ENCODE peak calls at places on chromosomes 4 and X, in four cellular contexts. J is stomach; Z is pancreas; U is CD8-positive, alpha-beta T cell. E is an unnamed sample.
A peak's percentile ranks its signal among the peaks of the same experiment; 100 is the strongest.

GRCh38 chrX:118360429-118361125 is 14.7 kb downstream of the WDR44 start:
- DNase-seq in Z (no peak), U (no peak), J (no peak), E (no peak)

GRCh38 chr4:95087657-95088455 is 330.1 kb downstream of the BMPR1B start:
- DNase-seq in U (no peak), J (no peak), Z (no peak), E (no peak)

GRCh38 chr4:41177016-41177415 is 37.3 kb downstream of the APBB2 start:
- DNase-seq in U (no peak), J (no peak), Z (no peak), E (no peak)

GRCh38 chr4:7358100-7358735 is 76.5 kb downstream of the PSAPL1 start:
- DNase-seq in U (no peak), J (peak; percentile 31), Z (no peak), E (peak; percentile 71)

GRCh38 chr4:10115271-10115656 is 1.3 kb downstream of the WDR1 start:
- DNase-seq in J (no peak), Z (no peak), U (no peak), E (no peak)

GRCh38 chrX:43899878-43900815 is 17.9 kb upstream of the MAOB start:
- DNase-seq in U (no peak), J (no peak), Z (no peak), E (no peak)

GRCh38 chr4:143587703-143588102 is 74.2 kb downstream of the SMARCA5 start:
- DNase-seq in U (no peak), Z (no peak), J (no peak), E (no peak)

GRCh38 chrX:68945603-68946228 is 116.9 kb downstream of the EFNB1 start:
- DNase-seq in J (no peak), Z (no peak), U (no peak), E (no peak)

GRCh38 chr4:150578745-150579470 is 3.0 kb upstream of the MAB21L2 start:
- DNase-seq in U (no peak), J (no peak), Z (no peak), E (no peak)

GRCh38 chr4:186204103-186204559 is 12.8 kb downstream of the CYP4V2 start:
- DNase-seq in U (peak; percentile 53), Z (no peak), J (peak; percentile 66), E (no peak)

GRCh38 chrX:40433160-40433559 is 147.6 kb upstream of the ATP6AP2 start:
- DNase-seq in Z (no peak), U (no peak), J (no peak), E (no peak)

GRCh38 chrX:133323450-133323849 is 91.8 kb downstream of the GPC4 start:
- DNase-seq in J (no peak), U (no peak), Z (no peak), E (no peak)

GRCh38 chrX:69538321-69538876 is 34.3 kb downstream of the NALF2 start:
- DNase-seq in Z (peak; percentile 60), J (peak; percentile 79), U (peak; percentile 58), E (peak; percentile 83)

GRCh38 chr4:131367441-131367840 is 1781.7 kb upstream of the PCDH10 start:
- DNase-seq in Z (no peak), J (no peak), U (no peak), E (no peak)

GRCh38 chr4:78811034-78811433 is 34.9 kb downstream of the BMP2K start:
- DNase-seq in U (no peak), Z (no peak), J (no peak), E (no peak)

GRCh38 chr4:10285028-10285427 is 168.4 kb upstream of the WDR1 start:
- DNase-seq in U (no peak), J (no peak), Z (no peak), E (no peak)

GRCh38 chr4:152779513-152780266 is at the start of the genes ARFIP1 and TIGD4:
- DNase-seq in J (peak; percentile 98), U (peak; percentile 89), Z (peak; percentile 99), E (peak; percentile 97)
- H3K4me1 ChIP-seq in J (peaks cover 51% of the 10 kb centered on the region), U (peaks cover 25% of the 10 kb centered on the region), Z (peaks cover 5% of the 10 kb centered on the region), E (peaks cover 45% of the 10 kb centered on the region)

GRCh38 chr4:155667538-155668511 is 1.2 kb downstream of the GUCY1A1 start:
- DNase-seq in Z (peak; percentile 22), U (no peak), J (no peak), E (peak; percentile 33)
- H3K4me1 ChIP-seq in Z (peaks cover 6% of the 10 kb centered on the region), U (no peaks in the 10 kb centered on the region), J (peaks cover 22% of the 10 kb centered on the region), E (peaks cover 7% of the 10 kb centered on the region)

GRCh38 chr4:2797188-2797544 is 4.3 kb downstream of the SH3BP2 start:
- DNase-seq in U (no peak), J (peak; percentile 25), Z (peak; percentile 26), E (no peak)

GRCh38 chr4:2796261-2797187 is 3.6 kb downstream of the SH3BP2 start:
- DNase-seq in Z (peak; percentile 96), U (no peak), J (peak; percentile 85), E (no peak)

GRCh38 chr4:2798399-2799301 is 5.8 kb downstream of the SH3BP2 start:
- DNase-seq in U (no peak), Z (peak; percentile 40), J (peak; percentile 73), E (peak; percentile 80)

GRCh38 chr4:2799444-2799911 is 6.6 kb downstream of the SH3BP2 start:
- DNase-seq in J (no peak), U (no peak), Z (peak; percentile 11), E (peak; percentile 23)

DNA sequence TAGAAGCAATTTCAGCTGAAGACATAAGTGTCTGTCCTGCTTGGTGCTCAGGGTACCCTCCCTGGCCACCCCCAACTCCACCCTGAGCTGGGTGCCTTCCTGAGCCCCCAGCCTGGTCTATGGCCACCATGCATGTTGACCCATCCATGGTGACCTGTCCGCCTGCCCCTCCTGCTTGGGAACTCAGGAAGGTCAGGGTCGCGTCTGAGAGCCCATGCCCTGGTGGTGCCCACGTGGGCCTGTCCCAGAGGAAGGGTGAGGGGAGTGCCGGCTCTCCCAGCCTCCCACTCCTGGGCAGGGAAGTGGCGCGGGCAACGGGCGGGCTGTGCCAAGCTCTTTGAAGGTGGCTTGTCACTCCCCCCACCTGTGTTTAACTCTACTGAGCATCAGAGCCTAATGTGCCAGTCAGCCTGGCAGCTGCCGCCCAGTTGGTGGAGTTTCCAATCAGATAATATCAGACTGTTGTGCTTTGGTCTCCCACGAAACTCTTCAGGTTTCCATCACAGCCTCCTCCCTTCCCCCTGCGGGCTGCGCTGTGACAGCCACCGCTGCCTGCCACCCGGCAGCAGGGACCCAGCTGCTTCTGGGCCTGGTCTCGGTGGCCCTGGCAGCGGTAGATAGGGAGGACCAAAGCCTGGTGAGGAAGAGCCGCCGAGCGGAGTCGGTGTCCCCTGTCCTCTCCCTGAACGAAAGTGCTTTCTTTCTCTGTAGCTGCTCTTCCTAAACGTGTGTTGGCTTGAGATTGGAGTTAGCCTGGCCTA is 4.8 kb downstream of the SH3BP2 start:
- DNase-seq in Z (peak; percentile 86), J (peak; percentile 84), U (no peak), E (peak; percentile 63)
- H3K4me1 ChIP-seq in Z (peaks cover 51% of the 10 kb centered on the region), J (peaks cover 93% of the 10 kb centered on the region), U (peaks cover 70% of the 10 kb centered on the region), E (peaks cover 89% of the 10 kb centered on the region)

DNA sequence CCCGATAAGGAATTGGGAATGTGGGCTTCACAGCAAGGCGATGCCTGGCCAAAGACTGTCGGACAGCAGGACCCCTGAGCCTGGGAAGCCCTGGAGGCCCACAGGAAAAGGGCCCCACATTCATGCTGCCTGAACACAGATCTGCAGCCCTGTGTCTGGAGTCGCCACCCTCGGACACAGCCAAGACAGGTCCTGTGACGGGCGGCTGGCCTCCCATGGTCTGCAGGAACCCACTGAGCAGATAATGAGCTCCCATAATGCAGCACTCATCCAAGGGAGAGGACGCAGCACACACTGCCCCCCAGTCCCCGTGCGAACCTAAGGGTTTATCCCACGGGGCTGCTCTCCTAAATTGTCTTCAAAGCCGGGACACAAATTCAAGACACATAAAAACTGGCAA is 30.6 kb downstream of the ZFYVE28 start:
- DNase-seq in J (no peak), Z (no peak), U (no peak), E (no peak)
- H3K4me1 ChIP-seq in J (peaks cover under 1% of the 10 kb centered on the region), Z (no peaks in the 10 kb centered on the region), U (no peaks in the 10 kb centered on the region), E (no peaks in the 10 kb centered on the region)

DNA sequence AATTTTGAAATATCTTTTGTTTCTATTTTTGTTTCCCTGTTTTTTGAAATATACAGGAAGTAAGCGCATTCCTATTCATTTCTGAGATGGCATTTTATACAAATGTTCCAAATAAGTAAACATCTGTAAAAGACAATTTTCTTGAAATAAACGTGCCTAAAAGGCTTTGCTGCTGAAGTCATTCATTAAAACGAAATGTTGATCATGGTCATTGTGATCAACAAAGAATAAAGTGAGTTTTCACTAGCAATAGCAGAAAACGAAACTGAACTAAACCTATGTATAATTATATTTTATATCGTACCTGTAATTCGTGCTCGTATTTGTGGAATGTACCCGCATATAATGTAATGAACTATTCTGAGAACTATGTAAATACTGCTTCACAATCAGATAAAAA is 221.2 kb downstream of the MGST2 start:
- DNase-seq in J (no peak), Z (no peak), U (no peak), E (no peak)
- H3K4me1 ChIP-seq in J (peaks cover 31% of the 10 kb centered on the region), Z (peaks cover 7% of the 10 kb centered on the region), U (no peaks in the 10 kb centered on the region), E (peaks cover 10% of the 10 kb centered on the region)

E was measured in heart right ventricle.